ENCODE peak calls at places on chromosomes 5 and 9, in eight cellular contexts. One of them, this sample, is unnamed.

GRCh38 chr5:137300411-137301240 is 198.5 kb downstream of the SPOCK1 start:
- DNase-seq in foreskin fibroblast: peak
- DNase-seq in right lobe of liver: no peak
- DNase-seq in mucosa of descending colon: no peak
- DNase-seq in GM12878: no peak
- DNase-seq in A549: no peak
- DNase-seq in fibroblast of pulmonary artery: peak
- DNase-seq in fibroblast of lung: peak
- DNase-seq in this sample: peak

GRCh38 chr5:92864591-92864990 is 716.4 kb downstream of the NR2F1-AS1 start:
- DNase-seq in foreskin fibroblast: no peak
- DNase-seq in right lobe of liver: no peak
- DNase-seq in mucosa of descending colon: no peak
- DNase-seq in GM12878: no peak
- DNase-seq in A549: no peak
- DNase-seq in fibroblast of pulmonary artery: no peak
- DNase-seq in fibroblast of lung: no peak
- DNase-seq in this sample: no peak

GRCh38 chr9:133569891-133570651 is 35.6 kb downstream of the ADAMTSL2 start:
- DNase-seq in foreskin fibroblast: no peak
- DNase-seq in right lobe of liver: no peak
- DNase-seq in mucosa of descending colon: no peak
- DNase-seq in GM12878: no peak
- DNase-seq in A549: no peak
- DNase-seq in fibroblast of pulmonary artery: no peak
- DNase-seq in fibroblast of lung: no peak
- DNase-seq in this sample: no peak

GRCh38 chr5:65861830-65862241 is 64.5 kb upstream of the ERBIN start:
- DNase-seq in foreskin fibroblast: peak
- DNase-seq in right lobe of liver: no peak
- DNase-seq in mucosa of descending colon: no peak
- DNase-seq in GM12878: no peak
- DNase-seq in A549: peak
- DNase-seq in fibroblast of pulmonary artery: peak
- DNase-seq in fibroblast of lung: peak
- DNase-seq in this sample: peak

GRCh38 chr5:100654895-100655294 is 119.7 kb downstream of the FAM174A start:
- DNase-seq in foreskin fibroblast: no peak
- DNase-seq in right lobe of liver: no peak
- DNase-seq in mucosa of descending colon: no peak
- DNase-seq in GM12878: no peak
- DNase-seq in A549: no peak
- DNase-seq in fibroblast of pulmonary artery: no peak
- DNase-seq in fibroblast of lung: no peak
- DNase-seq in this sample: no peak

GRCh38 chr5:77973253-77973609 is 197.1 kb upstream of the TBCA start:
- DNase-seq in foreskin fibroblast: no peak
- DNase-seq in right lobe of liver: no peak
- DNase-seq in mucosa of descending colon: no peak
- DNase-seq in GM12878: no peak
- DNase-seq in A549: no peak
- DNase-seq in fibroblast of pulmonary artery: no peak
- DNase-seq in fibroblast of lung: no peak
- DNase-seq in this sample: no peak

GRCh38 chr9:27165670-27166069 is 56.6 kb downstream of the TEK start:
- DNase-seq in foreskin fibroblast: no peak
- DNase-seq in right lobe of liver: no peak
- DNase-seq in mucosa of descending colon: no peak
- DNase-seq in GM12878: no peak
- DNase-seq in A549: no peak
- DNase-seq in fibroblast of pulmonary artery: no peak
- DNase-seq in fibroblast of lung: no peak
- DNase-seq in this sample: no peak

GRCh38 chr9:105053209-105053652 is 125.3 kb upstream of the ABCA1 start:
- DNase-seq in foreskin fibroblast: peak
- DNase-seq in right lobe of liver: no peak
- DNase-seq in mucosa of descending colon: no peak
- DNase-seq in GM12878: peak
- DNase-seq in A549: peak
- DNase-seq in fibroblast of pulmonary artery: peak
- DNase-seq in fibroblast of lung: peak
- DNase-seq in this sample: peak

GRCh38 chr9:76150016-76150415 is 244.2 kb downstream of the RFK start:
- DNase-seq in foreskin fibroblast: no peak
- DNase-seq in right lobe of liver: no peak
- DNase-seq in mucosa of descending colon: no peak
- DNase-seq in GM12878: no peak
- DNase-seq in A549: no peak
- DNase-seq in fibroblast of pulmonary artery: no peak
- DNase-seq in fibroblast of lung: no peak
- DNase-seq in this sample: no peak

GRCh38 chr9:37903581-37903830 is 421 bp downstream of the SLC25A51 start:
- DNase-seq in foreskin fibroblast: peak
- DNase-seq in right lobe of liver: peak
- DNase-seq in mucosa of descending colon: peak
- DNase-seq in GM12878: no peak
- DNase-seq in A549: no peak
- DNase-seq in fibroblast of pulmonary artery: no peak
- DNase-seq in fibroblast of lung: no peak
- DNase-seq in this sample: no peak

GRCh38 chr9:37903831-37904646 is at the start of gene SLC25A51:
- DNase-seq in foreskin fibroblast: peak
- DNase-seq in right lobe of liver: peak
- DNase-seq in mucosa of descending colon: peak
- DNase-seq in GM12878: peak
- DNase-seq in A549: peak
- DNase-seq in fibroblast of pulmonary artery: peak
- DNase-seq in fibroblast of lung: peak
- DNase-seq in this sample: peak

GRCh38 chr9:37904647-37905505 is 949 bp upstream of the SLC25A51 start:
- DNase-seq in foreskin fibroblast: peak
- DNase-seq in right lobe of liver: no peak
- DNase-seq in mucosa of descending colon: no peak
- DNase-seq in GM12878: no peak
- DNase-seq in A549: no peak
- DNase-seq in fibroblast of pulmonary artery: peak
- DNase-seq in fibroblast of lung: no peak
- DNase-seq in this sample: peak

GRCh38 chr9:37902804-37903580 is 935 bp downstream of the SLC25A51 start:
- DNase-seq in foreskin fibroblast: peak
- DNase-seq in right lobe of liver: no peak
- DNase-seq in mucosa of descending colon: no peak
- DNase-seq in GM12878: no peak
- DNase-seq in A549: peak
- DNase-seq in fibroblast of pulmonary artery: peak
- DNase-seq in fibroblast of lung: peak
- DNase-seq in this sample: peak

DNA sequence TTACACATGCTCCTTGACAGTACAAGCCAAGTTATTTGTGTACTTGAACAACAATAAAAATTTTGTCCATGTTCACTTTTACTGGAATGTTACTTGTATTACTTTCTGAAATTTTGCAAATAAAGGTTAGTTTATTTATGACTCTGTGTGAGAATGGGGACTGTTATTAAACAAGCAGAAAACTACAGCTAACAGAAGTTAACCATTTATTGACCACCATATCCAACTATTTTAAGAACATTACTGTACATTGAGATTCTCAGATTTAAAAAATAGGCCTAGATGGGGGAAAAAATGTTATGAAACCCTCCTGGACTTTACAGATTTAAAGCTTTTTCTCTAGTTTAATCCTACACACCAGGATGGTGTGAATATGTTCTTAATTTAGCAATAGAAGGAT is 1.8 kb downstream of the SLC25A51 start:
- DNase-seq in foreskin fibroblast: no peak
- DNase-seq in right lobe of liver: no peak
- DNase-seq in mucosa of descending colon: no peak
- DNase-seq in GM12878: no peak
- DNase-seq in A549: no peak
- DNase-seq in fibroblast of pulmonary artery: no peak
- DNase-seq in fibroblast of lung: no peak
- DNase-seq in this sample: no peak
- H3K4me3 ChIP-seq in foreskin fibroblast: no peak
- H3K4me3 ChIP-seq in right lobe of liver: no peak
- H3K4me3 ChIP-seq in mucosa of descending colon: no peak
- H3K4me3 ChIP-seq in GM12878: peak
- H3K4me3 ChIP-seq in A549: no peak
- H3K4me3 ChIP-seq in fibroblast of pulmonary artery: peak
- H3K4me3 ChIP-seq in fibroblast of lung: peak
- H3K4me3 ChIP-seq in this sample: peak

DNA sequence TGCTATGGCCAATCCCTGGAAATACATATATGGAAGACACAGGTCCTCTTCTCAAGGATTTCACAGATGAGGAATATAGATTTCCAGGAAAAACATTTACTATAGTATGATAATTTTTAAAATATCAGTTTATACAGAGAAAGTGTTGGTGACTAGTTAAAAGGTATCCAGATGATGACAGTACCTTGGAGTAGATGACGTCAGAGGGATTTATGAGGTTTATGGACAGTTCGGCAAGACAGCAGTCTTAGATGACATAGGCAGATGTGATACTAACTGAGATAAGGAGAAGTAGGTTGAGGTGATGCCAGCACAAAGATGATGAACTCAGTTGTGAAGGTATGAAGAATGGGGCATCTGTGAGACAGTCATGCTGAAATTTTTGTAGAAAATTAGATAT is 750.3 kb downstream of the PRELID2 start:
- DNase-seq in foreskin fibroblast: no peak
- DNase-seq in right lobe of liver: no peak
- DNase-seq in mucosa of descending colon: no peak
- DNase-seq in GM12878: no peak
- DNase-seq in A549: no peak
- DNase-seq in fibroblast of pulmonary artery: no peak
- DNase-seq in fibroblast of lung: no peak
- DNase-seq in this sample: no peak
- TF ChIP-seq CTCF in foreskin fibroblast: no peak
- TF ChIP-seq CTCF in right lobe of liver: no peak
- TF ChIP-seq CTCF in mucosa of descending colon: no peak
- TF ChIP-seq CTCF in GM12878: no peak
- TF ChIP-seq CTCF in A549: no peak
- TF ChIP-seq CTCF in fibroblast of pulmonary artery: no peak
- TF ChIP-seq CTCF in fibroblast of lung: no peak
- TF ChIP-seq CTCF in this sample: no peak

GRCh38 chr9:95030920-95031662 is 286.4 kb downstream of the FANCC start:
- DNase-seq in foreskin fibroblast: no peak
- DNase-seq in right lobe of liver: no peak
- DNase-seq in mucosa of descending colon: no peak
- DNase-seq in GM12878: no peak
- DNase-seq in A549: no peak
- DNase-seq in fibroblast of pulmonary artery: no peak
- DNase-seq in fibroblast of lung: no peak
- DNase-seq in this sample: no peak
- H3K4me3 ChIP-seq in foreskin fibroblast: no peak
- H3K4me3 ChIP-seq in right lobe of liver: no peak
- H3K4me3 ChIP-seq in mucosa of descending colon: no peak
- H3K4me3 ChIP-seq in GM12878: no peak
- H3K4me3 ChIP-seq in A549: no peak
- H3K4me3 ChIP-seq in fibroblast of pulmonary artery: no peak
- H3K4me3 ChIP-seq in fibroblast of lung: no peak
- H3K4me3 ChIP-seq in this sample: no peak

DNA sequence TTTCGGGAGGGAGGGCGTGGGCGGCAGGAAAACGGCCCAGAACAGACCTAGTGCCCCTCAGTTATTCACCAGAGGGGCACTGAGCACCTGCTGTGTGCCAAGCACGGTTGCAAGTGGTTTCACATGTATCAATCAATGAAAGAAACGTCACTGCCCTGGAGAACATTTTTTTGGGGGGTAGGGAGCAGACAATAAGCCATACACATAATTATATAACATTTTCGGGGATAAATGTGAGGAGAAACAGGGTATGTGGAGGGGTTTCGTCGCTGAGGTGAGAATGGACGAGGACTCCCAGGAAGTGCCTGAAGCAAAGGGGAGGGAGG is 444 bp upstream of the ZNF354A start:
- DNase-seq in foreskin fibroblast: no peak
- DNase-seq in right lobe of liver: no peak
- DNase-seq in mucosa of descending colon: no peak
- DNase-seq in GM12878: no peak
- DNase-seq in A549: no peak
- DNase-seq in fibroblast of pulmonary artery: no peak
- DNase-seq in fibroblast of lung: no peak
- DNase-seq in this sample: no peak
- TF ChIP-seq CTCF in foreskin fibroblast: no peak
- TF ChIP-seq CTCF in right lobe of liver: no peak
- TF ChIP-seq CTCF in mucosa of descending colon: no peak
- TF ChIP-seq CTCF in GM12878: no peak
- TF ChIP-seq CTCF in A549: no peak
- TF ChIP-seq CTCF in fibroblast of pulmonary artery: no peak
- TF ChIP-seq CTCF in fibroblast of lung: no peak
- TF ChIP-seq CTCF in this sample: no peak

DNA sequence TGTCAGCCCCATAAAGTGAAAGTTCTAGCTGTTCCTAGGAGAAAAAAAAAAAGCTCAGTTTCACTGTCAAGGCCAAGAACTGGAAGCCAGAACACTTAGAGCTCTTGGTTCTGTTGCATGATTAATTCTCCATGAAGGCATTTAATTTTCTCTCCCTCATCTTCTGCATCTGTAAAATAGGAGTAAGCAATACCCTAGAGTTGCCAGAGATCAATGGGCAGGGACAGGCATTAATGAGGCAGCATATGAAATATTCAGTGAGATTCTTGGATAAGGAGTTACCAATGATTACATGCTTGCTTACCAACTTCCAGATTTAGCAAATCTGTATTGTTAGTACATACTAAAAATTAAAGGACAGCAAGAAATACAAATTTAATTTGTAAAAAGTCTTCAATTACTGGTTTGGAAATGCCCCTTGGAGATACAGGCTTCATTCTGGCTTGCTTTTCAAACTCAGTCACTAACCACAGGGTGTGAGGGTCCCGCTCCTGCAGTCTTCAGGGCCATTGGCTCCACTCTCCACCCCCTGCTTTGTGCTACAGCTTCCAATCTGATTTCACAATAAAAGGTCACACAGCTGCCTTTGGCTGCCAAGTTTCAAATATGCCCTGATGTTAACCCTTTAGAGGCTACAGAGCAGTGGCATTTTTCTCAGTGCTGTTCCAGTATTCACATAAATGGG is 624.6 kb downstream of the BNC2 start:
- DNase-seq in foreskin fibroblast: peak
- DNase-seq in right lobe of liver: no peak
- DNase-seq in mucosa of descending colon: no peak
- DNase-seq in GM12878: no peak
- DNase-seq in A549: peak
- DNase-seq in fibroblast of pulmonary artery: peak
- DNase-seq in fibroblast of lung: peak
- DNase-seq in this sample: peak
- H3K4me3 ChIP-seq in foreskin fibroblast: no peak
- H3K4me3 ChIP-seq in right lobe of liver: no peak
- H3K4me3 ChIP-seq in mucosa of descending colon: no peak
- H3K4me3 ChIP-seq in GM12878: no peak
- H3K4me3 ChIP-seq in A549: no peak
- H3K4me3 ChIP-seq in fibroblast of pulmonary artery: no peak
- H3K4me3 ChIP-seq in fibroblast of lung: no peak
- H3K4me3 ChIP-seq in this sample: no peak

This sample was measured in AG10803.